ENCODE peak calls at places on chromosomes 7 and 10, in ten cellular contexts. One of them, this sample, is unnamed.

GRCh38 chr10:30811665-30812017 is 182.1 kb upstream of the LYZL2 start:
- DNase-seq in psoas muscle: no peak
- DNase-seq in HepG2: no peak
- DNase-seq in lower leg skin: no peak
- DNase-seq in MM.1S: no peak
- DNase-seq in left ventricle myocardium inferior: no peak
- DNase-seq in astrocyte of the spinal cord: no peak
- DNase-seq in heart right ventricle: no peak
- DNase-seq in NB4: no peak
- DNase-seq in ascending aorta: no peak
- DNase-seq in this sample: no peak

GRCh38 chr7:115297651-115298050 is 375.8 kb downstream of the MDFIC start:
- DNase-seq in psoas muscle: no peak
- DNase-seq in HepG2: no peak
- DNase-seq in lower leg skin: no peak
- DNase-seq in MM.1S: no peak
- DNase-seq in left ventricle myocardium inferior: peak; percentile 10
- DNase-seq in astrocyte of the spinal cord: peak; percentile 76
- DNase-seq in heart right ventricle: no peak
- DNase-seq in NB4: no peak
- DNase-seq in ascending aorta: no peak
- DNase-seq in this sample: peak; percentile 91

GRCh38 chr7:101066858-101067227 is 18.4 kb upstream of the TRIM56 start:
- DNase-seq in psoas muscle: no peak
- DNase-seq in HepG2: no peak
- DNase-seq in lower leg skin: no peak
- DNase-seq in MM.1S: no peak
- DNase-seq in left ventricle myocardium inferior: no peak
- DNase-seq in astrocyte of the spinal cord: no peak
- DNase-seq in heart right ventricle: no peak
- DNase-seq in NB4: no peak
- DNase-seq in ascending aorta: no peak
- DNase-seq in this sample: peak; percentile 52

GRCh38 chr10:71735709-71736569 is 16.4 kb upstream of the C10orf105 start:
- DNase-seq in psoas muscle: no peak
- DNase-seq in HepG2: no peak
- DNase-seq in lower leg skin: no peak
- DNase-seq in MM.1S: no peak
- DNase-seq in left ventricle myocardium inferior: no peak
- DNase-seq in astrocyte of the spinal cord: no peak
- DNase-seq in heart right ventricle: no peak
- DNase-seq in NB4: no peak
- DNase-seq in ascending aorta: no peak
- DNase-seq in this sample: no peak

GRCh38 chr7:47379629-47380324 is 202.1 kb downstream of the TNS3 start:
- DNase-seq in psoas muscle: peak; percentile 69
- DNase-seq in HepG2: no peak
- DNase-seq in lower leg skin: no peak
- DNase-seq in MM.1S: no peak
- DNase-seq in left ventricle myocardium inferior: peak; percentile 85
- DNase-seq in astrocyte of the spinal cord: peak; percentile 69
- DNase-seq in heart right ventricle: peak; percentile 79
- DNase-seq in NB4: no peak
- DNase-seq in ascending aorta: peak; percentile 77
- DNase-seq in this sample: peak; percentile 46

GRCh38 chr7:151754142-151754590 is 122.7 kb downstream of the PRKAG2 start:
- DNase-seq in psoas muscle: peak; percentile 93
- DNase-seq in HepG2: peak; percentile 89
- DNase-seq in lower leg skin: peak; percentile 74
- DNase-seq in MM.1S: peak; percentile 18
- DNase-seq in left ventricle myocardium inferior: peak; percentile 76
- DNase-seq in astrocyte of the spinal cord: peak; percentile 97
- DNase-seq in heart right ventricle: peak; percentile 81
- DNase-seq in NB4: peak; percentile 85
- DNase-seq in ascending aorta: peak; percentile 94
- DNase-seq in this sample: peak; percentile 99

GRCh38 chr10:43254199-43254730 is 12.6 kb downstream of the RASGEF1A start:
- DNase-seq in psoas muscle: peak; percentile 54
- DNase-seq in HepG2: no peak
- DNase-seq in lower leg skin: peak; percentile 10
- DNase-seq in MM.1S: no peak
- DNase-seq in left ventricle myocardium inferior: peak; percentile 16
- DNase-seq in astrocyte of the spinal cord: no peak
- DNase-seq in heart right ventricle: peak; percentile 3
- DNase-seq in NB4: no peak
- DNase-seq in ascending aorta: peak; percentile 58
- DNase-seq in this sample: no peak

GRCh38 chr7:90564455-90564854 is 31.7 kb upstream of the CDK14 start:
- DNase-seq in psoas muscle: no peak
- DNase-seq in HepG2: no peak
- DNase-seq in lower leg skin: no peak
- DNase-seq in MM.1S: no peak
- DNase-seq in left ventricle myocardium inferior: no peak
- DNase-seq in astrocyte of the spinal cord: no peak
- DNase-seq in heart right ventricle: no peak
- DNase-seq in NB4: no peak
- DNase-seq in ascending aorta: no peak
- DNase-seq in this sample: no peak

GRCh38 chr10:27372095-27372494 is 131.5 kb upstream of the ACBD5 start:
- DNase-seq in psoas muscle: no peak
- DNase-seq in HepG2: no peak
- DNase-seq in lower leg skin: no peak
- DNase-seq in MM.1S: no peak
- DNase-seq in left ventricle myocardium inferior: no peak
- DNase-seq in astrocyte of the spinal cord: no peak
- DNase-seq in heart right ventricle: no peak
- DNase-seq in NB4: no peak
- DNase-seq in ascending aorta: no peak
- DNase-seq in this sample: no peak
- H3K4me3 ChIP-seq in psoas muscle: no peak overlapping the region
- H3K4me3 ChIP-seq in HepG2: no peak overlapping the region
- H3K4me3 ChIP-seq in lower leg skin: no peak overlapping the region
- H3K4me3 ChIP-seq in MM.1S: no peak overlapping the region
- H3K4me3 ChIP-seq in left ventricle myocardium inferior: no peak overlapping the region
- H3K4me3 ChIP-seq in astrocyte of the spinal cord: no peak overlapping the region
- H3K4me3 ChIP-seq in heart right ventricle: no peak overlapping the region
- H3K4me3 ChIP-seq in NB4: no peak overlapping the region
- H3K4me3 ChIP-seq in ascending aorta: no peak overlapping the region
- H3K4me3 ChIP-seq in this sample: no peak overlapping the region

GRCh38 chr7:73829505-73829904 is 1.3 kb upstream of the CLDN4 start:
- DNase-seq in psoas muscle: no peak
- DNase-seq in HepG2: no peak
- DNase-seq in lower leg skin: no peak
- DNase-seq in MM.1S: no peak
- DNase-seq in left ventricle myocardium inferior: no peak
- DNase-seq in astrocyte of the spinal cord: no peak
- DNase-seq in heart right ventricle: no peak
- DNase-seq in NB4: no peak
- DNase-seq in ascending aorta: no peak
- DNase-seq in this sample: no peak

GRCh38 chr7:73828972-73829371 is 1.8 kb upstream of the CLDN4 start:
- DNase-seq in psoas muscle: no peak
- DNase-seq in HepG2: no peak
- DNase-seq in lower leg skin: no peak
- DNase-seq in MM.1S: no peak
- DNase-seq in left ventricle myocardium inferior: no peak
- DNase-seq in astrocyte of the spinal cord: no peak
- DNase-seq in heart right ventricle: no peak
- DNase-seq in NB4: no peak
- DNase-seq in ascending aorta: no peak
- DNase-seq in this sample: no peak

GRCh38 chr7:73829921-73830617 is 727 bp upstream of the CLDN4 start:
- DNase-seq in psoas muscle: no peak
- DNase-seq in HepG2: peak; percentile 86
- DNase-seq in lower leg skin: no peak
- DNase-seq in MM.1S: no peak
- DNase-seq in left ventricle myocardium inferior: no peak
- DNase-seq in astrocyte of the spinal cord: no peak
- DNase-seq in heart right ventricle: no peak
- DNase-seq in NB4: no peak
- DNase-seq in ascending aorta: no peak
- DNase-seq in this sample: no peak

GRCh38 chr7:73828107-73828803 is 2.5 kb upstream of the CLDN4 start:
- DNase-seq in psoas muscle: no peak
- DNase-seq in HepG2: peak; percentile 89
- DNase-seq in lower leg skin: no peak
- DNase-seq in MM.1S: no peak
- DNase-seq in left ventricle myocardium inferior: no peak
- DNase-seq in astrocyte of the spinal cord: no peak
- DNase-seq in heart right ventricle: no peak
- DNase-seq in NB4: peak; percentile 75
- DNase-seq in ascending aorta: no peak
- DNase-seq in this sample: peak; percentile 28

DNA sequence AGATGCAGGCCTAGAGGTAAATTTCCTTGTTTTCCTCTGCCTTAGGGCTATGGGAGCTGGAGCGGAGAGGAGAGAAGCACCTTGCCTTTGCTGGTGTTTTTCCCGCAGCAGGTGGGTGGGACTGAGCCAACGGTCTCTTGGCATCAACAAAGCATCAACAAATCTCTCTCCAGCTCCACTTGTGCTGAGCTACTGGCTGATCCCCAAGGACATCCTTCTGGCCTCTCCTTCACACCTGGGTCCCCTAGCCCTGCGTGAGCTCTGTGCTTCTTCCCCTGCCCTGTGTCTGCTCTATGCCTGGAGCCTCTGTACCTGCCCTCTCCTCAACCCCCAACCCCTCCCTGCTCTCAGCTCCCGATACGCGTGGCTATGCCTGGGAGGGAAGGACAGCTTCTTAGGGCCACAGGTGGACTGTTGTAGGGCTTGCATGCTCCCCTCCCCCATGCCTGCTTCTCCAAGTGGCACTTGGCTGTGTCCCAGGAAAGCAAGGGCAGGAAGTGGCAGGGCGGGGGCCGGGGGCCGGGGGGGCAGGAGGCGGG is 3.2 kb upstream of the CLDN4 start:
- DNase-seq in psoas muscle: no peak
- DNase-seq in HepG2: no peak
- DNase-seq in lower leg skin: no peak
- DNase-seq in MM.1S: no peak
- DNase-seq in left ventricle myocardium inferior: no peak
- DNase-seq in astrocyte of the spinal cord: no peak
- DNase-seq in heart right ventricle: no peak
- DNase-seq in NB4: no peak
- DNase-seq in ascending aorta: no peak
- DNase-seq in this sample: no peak
- TF ChIP-seq CTCF in psoas muscle: no peak
- TF ChIP-seq CTCF in HepG2: no peak
- TF ChIP-seq CTCF in lower leg skin: no peak
- TF ChIP-seq CTCF in MM.1S: no peak
- TF ChIP-seq CTCF in left ventricle myocardium inferior: no peak
- TF ChIP-seq CTCF in astrocyte of the spinal cord: no peak
- TF ChIP-seq CTCF in heart right ventricle: no peak
- TF ChIP-seq CTCF in NB4: no peak
- TF ChIP-seq CTCF in ascending aorta: no peak
- TF ChIP-seq CTCF in this sample: no peak

DNA sequence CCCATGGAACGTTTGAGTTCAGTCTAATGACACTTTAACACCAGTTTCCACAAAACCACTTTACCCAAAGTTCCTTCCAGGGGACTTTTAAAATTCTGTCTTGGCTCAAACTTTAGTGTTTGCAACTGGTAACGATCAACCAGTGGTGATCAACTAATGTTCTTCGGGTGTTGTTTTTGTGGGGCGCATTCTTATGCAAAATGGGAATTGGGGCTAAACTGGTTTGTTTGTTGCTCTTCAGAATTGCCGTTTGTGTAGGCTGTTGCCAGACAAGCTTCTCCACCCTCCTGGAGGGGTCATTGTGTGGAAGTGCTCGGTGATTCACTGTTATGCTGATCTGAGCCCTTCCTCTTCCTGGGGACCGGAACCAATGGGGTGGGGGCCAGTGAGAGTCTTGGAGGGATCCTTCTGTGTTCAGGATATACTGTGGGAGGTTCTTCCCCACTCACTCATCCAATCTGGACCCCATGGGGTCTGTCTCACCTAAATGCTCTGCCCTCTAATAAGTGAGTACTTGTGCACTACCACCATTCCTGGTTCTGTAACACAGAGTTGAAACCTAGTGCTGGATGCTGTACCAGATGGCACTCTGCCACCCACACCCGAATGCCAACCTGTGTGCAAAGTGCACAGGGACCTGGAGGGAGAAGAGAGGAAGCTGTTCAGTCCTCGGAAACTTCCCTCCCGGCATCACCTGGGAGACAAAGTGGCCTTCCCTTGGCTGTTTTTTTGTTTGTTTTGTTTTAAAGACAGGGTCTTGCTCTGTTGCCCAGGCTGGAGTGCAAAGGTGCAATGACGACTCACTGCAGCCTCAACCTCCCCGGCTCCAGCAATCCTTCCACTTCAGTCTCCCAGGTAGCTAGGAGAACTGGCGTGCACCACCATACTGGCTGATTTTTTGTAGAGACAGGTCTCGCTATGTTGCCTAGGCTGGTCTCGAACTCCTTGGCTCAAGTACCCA is 2.1 kb downstream of the NFE2L3 start:
- DNase-seq in psoas muscle: no peak
- DNase-seq in HepG2: no peak
- DNase-seq in lower leg skin: peak; percentile 36
- DNase-seq in MM.1S: peak; percentile 52
- DNase-seq in left ventricle myocardium inferior: no peak
- DNase-seq in astrocyte of the spinal cord: peak; percentile 67
- DNase-seq in heart right ventricle: peak; percentile 21
- DNase-seq in NB4: peak; percentile 49
- DNase-seq in ascending aorta: no peak
- DNase-seq in this sample: peak; percentile 73
- H3K4me3 ChIP-seq in psoas muscle: no peak overlapping the region
- H3K4me3 ChIP-seq in HepG2: peak overlapping the region; percentile 72
- H3K4me3 ChIP-seq in lower leg skin: no peak overlapping the region
- H3K4me3 ChIP-seq in MM.1S: peak overlapping the region; percentile 88
- H3K4me3 ChIP-seq in left ventricle myocardium inferior: peak overlapping the region; percentile 71
- H3K4me3 ChIP-seq in astrocyte of the spinal cord: peak overlapping the region; percentile 61
- H3K4me3 ChIP-seq in heart right ventricle: no peak overlapping the region
- H3K4me3 ChIP-seq in NB4: peak overlapping the region; percentile 37
- H3K4me3 ChIP-seq in ascending aorta: peak overlapping the region; percentile 72
- H3K4me3 ChIP-seq in this sample: peak overlapping the region; percentile 73

GRCh38 chr7:5774790-5775189 is 6.7 kb downstream of the RNF216 start:
- DNase-seq in psoas muscle: no peak
- DNase-seq in HepG2: no peak
- DNase-seq in lower leg skin: no peak
- DNase-seq in MM.1S: no peak
- DNase-seq in left ventricle myocardium inferior: no peak
- DNase-seq in astrocyte of the spinal cord: no peak
- DNase-seq in heart right ventricle: no peak
- DNase-seq in NB4: no peak
- DNase-seq in ascending aorta: no peak
- DNase-seq in this sample: no peak

GRCh38 chr7:5774136-5774535 is 7.3 kb downstream of the RNF216 start:
- DNase-seq in psoas muscle: no peak
- DNase-seq in HepG2: no peak
- DNase-seq in lower leg skin: no peak
- DNase-seq in MM.1S: no peak
- DNase-seq in left ventricle myocardium inferior: no peak
- DNase-seq in astrocyte of the spinal cord: no peak
- DNase-seq in heart right ventricle: no peak
- DNase-seq in NB4: no peak
- DNase-seq in ascending aorta: no peak
- DNase-seq in this sample: no peak

GRCh38 chr7:5769571-5769970 is 11.9 kb downstream of the RNF216 start:
- DNase-seq in psoas muscle: no peak
- DNase-seq in HepG2: no peak
- DNase-seq in lower leg skin: no peak
- DNase-seq in MM.1S: no peak
- DNase-seq in left ventricle myocardium inferior: no peak
- DNase-seq in astrocyte of the spinal cord: no peak
- DNase-seq in heart right ventricle: no peak
- DNase-seq in NB4: no peak
- DNase-seq in ascending aorta: no peak
- DNase-seq in this sample: no peak

GRCh38 chr7:5776894-5777645 is 4.4 kb downstream of the RNF216 start:
- DNase-seq in psoas muscle: no peak
- DNase-seq in HepG2: no peak
- DNase-seq in lower leg skin: no peak
- DNase-seq in MM.1S: no peak
- DNase-seq in left ventricle myocardium inferior: no peak
- DNase-seq in astrocyte of the spinal cord: no peak
- DNase-seq in heart right ventricle: no peak
- DNase-seq in NB4: no peak
- DNase-seq in ascending aorta: no peak
- DNase-seq in this sample: no peak

DNA sequence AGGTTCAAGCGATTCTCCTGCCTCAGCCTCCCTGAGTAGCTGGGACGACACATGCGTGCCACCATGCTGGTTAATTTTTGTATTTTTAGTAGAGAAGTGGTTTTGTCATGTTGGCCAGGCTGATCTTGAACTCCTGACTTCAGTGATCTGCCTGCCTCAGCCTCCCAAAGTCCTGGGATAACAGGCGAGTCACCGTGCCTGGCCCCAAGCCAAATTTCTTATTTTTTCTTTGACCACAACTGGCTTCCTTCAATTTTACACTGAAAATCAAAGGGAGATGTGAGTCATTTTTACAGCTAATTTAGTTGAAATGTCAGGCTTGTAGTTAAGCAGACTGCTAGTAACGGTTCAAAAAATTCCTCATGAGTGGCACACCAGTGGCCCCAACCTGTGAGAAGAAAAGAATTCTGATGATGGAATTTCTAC is 7.8 kb downstream of the RNF216 start:
- DNase-seq in psoas muscle: no peak
- DNase-seq in HepG2: peak; percentile 63
- DNase-seq in lower leg skin: no peak
- DNase-seq in MM.1S: no peak
- DNase-seq in left ventricle myocardium inferior: no peak
- DNase-seq in astrocyte of the spinal cord: peak; percentile 96
- DNase-seq in heart right ventricle: no peak
- DNase-seq in NB4: peak; percentile 71
- DNase-seq in ascending aorta: peak; percentile 88
- DNase-seq in this sample: peak; percentile 92
- TF ChIP-seq CTCF in psoas muscle: no peak
- TF ChIP-seq CTCF in HepG2: no peak
- TF ChIP-seq CTCF in lower leg skin: no peak
- TF ChIP-seq CTCF in MM.1S: no peak
- TF ChIP-seq CTCF in left ventricle myocardium inferior: no peak
- TF ChIP-seq CTCF in astrocyte of the spinal cord: no peak
- TF ChIP-seq CTCF in heart right ventricle: no peak
- TF ChIP-seq CTCF in NB4: no peak
- TF ChIP-seq CTCF in ascending aorta: no peak
- TF ChIP-seq CTCF in this sample: no peak

This sample was measured in choroid plexus epithelial cell.